ENCODE peak calls at places on chromosomes 5 and 9, in nine cellular contexts. A is endodermal cell, O is right atrium auricular region, V is left lung, Z is GM23338, N is GM12878, B is psoas muscle, F is ovary, R is neural progenitor cell. H is an unnamed sample.

GRCh38 chr5:135308245-135308644 is 90.8 kb downstream of the MACROH2A1 start:
- DNase-seq in A (peak; percentile 35), O (no peak), V (no peak), Z (no peak), N (no peak), B (no peak), F (no peak), R (no peak), H (no peak)

GRCh38 chr9:99253772-99254431 is 31.8 kb downstream of the SEC61B start:
- DNase-seq in A (peak; percentile 49), O (no peak), V (no peak), Z (peak; percentile 19), N (peak; percentile 90), B (peak; percentile 28), F (no peak), R (peak; percentile 38), H (peak; percentile 62)

GRCh38 chr5:54383225-54383624 is 72.3 kb upstream of the HSPB3 start:
- DNase-seq in A (no peak), O (no peak), V (no peak), Z (no peak), N (no peak), B (no peak), F (no peak), R (no peak), H (no peak)

GRCh38 chr9:77277719-77278118 is 100.4 kb downstream of the VPS13A start:
- DNase-seq in A (no peak), O (no peak), V (no peak), Z (no peak), N (no peak), B (no peak), F (no peak), R (no peak), H (no peak)

GRCh38 chr5:100566382-100567141 is 31.4 kb downstream of the FAM174A start:
- DNase-seq in A (no peak), O (no peak), V (no peak), Z (no peak), N (no peak), B (no peak), F (no peak), R (no peak), H (no peak)

GRCh38 chr5:176535101-176535654 is 2.0 kb downstream of the RNF44 start:
- DNase-seq in A (peak; percentile 47), O (no peak), V (peak; percentile 64), Z (no peak), N (peak; percentile 46), B (no peak), F (no peak), R (no peak), H (peak; percentile 63)

GRCh38 chr5:149489605-149490037 is 61.6 kb downstream of the CSNK1A1 start:
- DNase-seq in A (no peak), O (no peak), V (no peak), Z (no peak), N (no peak), B (no peak), F (peak; percentile 45), R (no peak), H (no peak)

GRCh38 chr5:151556808-151557207 is 34.3 kb downstream of the FAT2 start:
- DNase-seq in A (peak; percentile 23), O (no peak), V (no peak), Z (no peak), N (no peak), B (no peak), F (no peak), R (no peak), H (no peak)

GRCh38 chr5:1510631-1511030 is 13.1 kb downstream of the LPCAT1 start:
- DNase-seq in A (peak; percentile 31), O (peak; percentile 42), V (peak; percentile 31), Z (no peak), N (no peak), B (peak; percentile 4), F (peak; percentile 16), R (no peak), H (peak; percentile 37)

GRCh38 chr5:141330299-141331080 is at the start of gene PCDHGA1:
- DNase-seq in A (peak; percentile 69), O (no peak), V (no peak), Z (peak; percentile 63), N (no peak), B (no peak), F (no peak), R (peak; percentile 13), H (no peak)

DNA sequence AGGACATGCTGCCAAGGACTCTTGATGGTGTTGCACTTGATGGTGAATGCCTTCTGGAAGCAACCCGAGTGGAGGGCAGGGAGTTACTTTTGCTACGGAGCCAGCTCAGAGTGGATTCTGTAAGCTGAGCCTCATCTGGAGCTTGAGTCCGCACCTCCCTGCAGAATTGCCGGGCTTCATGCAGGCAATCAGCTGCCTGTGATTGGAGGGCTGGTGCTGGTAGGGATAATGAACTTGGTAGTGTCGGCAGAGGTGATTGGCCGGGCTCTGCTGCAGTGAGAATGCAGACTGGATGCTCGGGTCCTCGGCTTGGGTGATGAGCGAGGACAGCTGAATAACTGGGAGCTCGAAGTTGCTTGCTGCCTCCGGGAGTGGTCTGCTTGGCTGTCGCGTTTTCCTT is 23.1 kb downstream of the SLC25A25 start:
- DNase-seq in A (peak; percentile 92), O (peak; percentile 83), V (peak; percentile 68), Z (peak; percentile 94), N (no peak), B (peak; percentile 79), F (peak; percentile 82), R (no peak), H (no peak)
- H3K27me3 ChIP-seq in A (no peaks in the 10 kb centered on the region), O (no peaks in the 10 kb centered on the region), V (no peaks in the 10 kb centered on the region), Z (no peaks in the 10 kb centered on the region), N (no peaks in the 10 kb centered on the region), B (no peaks in the 10 kb centered on the region), F (no peaks in the 10 kb centered on the region), R (no peaks in the 10 kb centered on the region), H (no peaks in the 10 kb centered on the region)

DNA sequence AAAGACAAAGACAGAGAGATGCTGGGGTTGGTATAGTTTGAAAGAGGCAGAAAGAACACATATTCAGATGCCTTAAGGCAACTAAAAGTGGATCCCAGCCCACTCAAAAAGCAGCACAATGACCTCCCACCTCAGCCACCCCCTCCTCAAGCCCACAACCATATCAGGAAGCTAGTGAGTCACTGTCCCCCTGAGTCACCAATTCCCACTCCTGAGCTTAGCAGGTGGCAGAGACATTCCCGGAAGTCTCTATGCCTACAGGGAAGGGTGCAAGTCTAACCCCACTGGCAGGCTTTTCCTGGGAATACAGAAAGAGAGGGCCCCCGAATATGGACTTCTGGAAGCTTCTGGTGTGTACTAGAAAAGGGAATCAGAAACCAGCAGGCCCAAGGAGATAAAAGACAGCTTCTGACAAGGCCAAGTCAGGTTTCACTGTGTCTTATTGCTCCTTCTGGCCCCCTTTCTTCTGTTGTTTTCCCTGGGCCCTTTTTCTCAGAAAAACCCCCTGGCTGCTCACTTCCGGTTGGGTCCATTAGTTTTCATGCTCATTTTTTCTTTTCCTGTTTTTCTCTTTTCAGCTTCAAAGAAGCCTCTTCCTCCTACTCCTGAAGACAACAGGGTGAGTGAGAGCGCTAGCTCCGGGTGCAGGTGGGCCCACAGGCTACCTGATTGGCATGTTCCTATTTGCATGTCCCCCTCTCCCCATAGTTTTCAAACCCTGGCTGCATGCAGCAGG is 36.8 kb downstream of the ITK start:
- DNase-seq in A (no peak), O (no peak), V (no peak), Z (no peak), N (no peak), B (no peak), F (no peak), R (no peak), H (no peak)
- H3K27ac ChIP-seq in A (no peak overlapping the region), O (no peak overlapping the region), V (no peak overlapping the region), Z (no peak overlapping the region), N (no peak overlapping the region), B (no peak overlapping the region), F (no peak overlapping the region), R (no peak overlapping the region), H (no peak overlapping the region)

DNA sequence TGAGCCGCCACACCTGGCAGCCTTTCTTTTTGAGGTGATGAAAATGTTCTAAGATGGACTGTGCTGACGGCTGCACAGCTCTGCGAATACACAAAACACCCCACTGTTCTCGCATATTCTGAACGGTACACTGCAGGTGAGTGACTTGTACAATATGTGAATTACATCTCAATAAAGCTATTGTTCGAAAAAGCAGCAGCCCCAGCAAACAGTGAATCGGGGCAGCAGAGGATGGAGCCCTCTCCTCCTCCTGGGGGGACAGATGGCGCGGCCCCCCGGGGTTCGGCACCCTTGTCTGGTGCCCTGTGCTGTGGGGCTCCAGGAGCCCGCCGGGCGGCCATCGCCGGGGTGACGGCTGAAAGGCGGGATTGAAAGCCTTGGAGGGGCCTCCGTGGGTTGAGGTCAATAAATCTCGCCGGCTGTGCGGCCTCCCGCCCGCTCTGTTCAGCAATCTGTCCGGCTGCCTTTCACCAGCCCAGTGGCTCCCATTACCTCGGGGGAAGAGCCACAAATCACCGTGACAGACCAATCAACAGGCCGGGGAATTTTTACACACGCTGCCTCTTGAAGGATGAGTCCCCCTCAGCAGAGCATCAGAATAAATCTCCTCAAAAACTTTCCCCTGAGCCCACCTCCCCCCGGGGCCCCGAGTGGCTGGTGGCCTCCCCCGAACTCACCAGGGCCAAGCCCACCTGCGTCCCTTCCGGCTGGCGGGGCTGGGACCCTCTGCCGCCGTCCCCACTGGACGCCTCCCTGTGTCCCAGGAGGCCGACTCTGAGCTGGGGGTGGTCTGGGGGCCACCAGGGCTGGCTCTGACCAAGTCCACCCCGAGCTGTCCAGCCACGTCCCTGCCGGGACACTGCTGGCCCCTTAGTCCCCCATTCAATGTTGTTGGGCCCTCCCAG is 37.8 kb upstream of the TMEM250 start:
- DNase-seq in A (no peak), O (no peak), V (no peak), Z (no peak), N (no peak), B (no peak), F (no peak), R (no peak), H (no peak)
- H3K27me3 ChIP-seq in A (no peaks in the 10 kb centered on the region), O (no peaks in the 10 kb centered on the region), V (peaks cover 62% of the 10 kb centered on the region), Z (no peaks in the 10 kb centered on the region), N (no peaks in the 10 kb centered on the region), B (no peaks in the 10 kb centered on the region), F (no peaks in the 10 kb centered on the region), R (peaks cover 5% of the 10 kb centered on the region), H (no peaks in the 10 kb centered on the region)

GRCh38 chr5:130797303-130797702 is 367.8 kb downstream of the HINT1 start:
- DNase-seq in A (no peak), O (no peak), V (no peak), Z (no peak), N (no peak), B (no peak), F (no peak), R (no peak), H (no peak)

GRCh38 chr5:130799015-130799414 is 366.0 kb downstream of the HINT1 start:
- DNase-seq in A (no peak), O (no peak), V (no peak), Z (no peak), N (no peak), B (no peak), F (no peak), R (no peak), H (no peak)

GRCh38 chr5:130795037-130795436 is 370.0 kb downstream of the HINT1 start:
- DNase-seq in A (no peak), O (no peak), V (no peak), Z (no peak), N (no peak), B (no peak), F (no peak), R (no peak), H (no peak)

GRCh38 chr5:130796902-130797301 is 368.2 kb downstream of the HINT1 start:
- DNase-seq in A (no peak), O (no peak), V (no peak), Z (no peak), N (no peak), B (no peak), F (no peak), R (no peak), H (no peak)

GRCh38 chr5:130796032-130796431 is 369.0 kb downstream of the HINT1 start:
- DNase-seq in A (no peak), O (no peak), V (no peak), Z (no peak), N (no peak), B (no peak), F (no peak), R (no peak), H (no peak)
- H3K27ac ChIP-seq in A (no peak overlapping the region), O (no peak overlapping the region), V (no peak overlapping the region), Z (no peak overlapping the region), N (no peak overlapping the region), B (no peak overlapping the region), F (no peak overlapping the region), R (no peak overlapping the region), H (no peak overlapping the region)

H was measured in Peyer's patch.